ENCODE peak calls at places on chromosomes 13 and 19, in four cellular contexts. R is HepG2, V is GM12878, B is K562. E is an unnamed sample.

GRCh38 chr13:32829269-32829668 is 187.0 kb upstream of the KL start:
- DNase-seq in R (no peak), V (no peak), B (no peak), E (no peak)

GRCh38 chr13:39942901-39943273 is 287.4 kb downstream of the COG6 start:
- DNase-seq in R (peak), V (peak), B (peak), E (peak)

GRCh38 chr13:24264976-24265375 is 44.4 kb upstream of the C1QTNF9 start:
- DNase-seq in R (no peak), V (no peak), B (no peak), E (no peak)

GRCh38 chr13:77565635-77566034 is 30.1 kb downstream of the SCEL start:
- DNase-seq in R (peak), V (no peak), B (no peak), E (peak)

GRCh38 chr19:46904114-46905060 is 43.6 kb downstream of the ARHGAP35 start:
- DNase-seq in R (no peak), V (no peak), B (no peak), E (no peak)

GRCh38 chr13:35814573-35814972 is 316.6 kb downstream of the DCLK1 start:
- DNase-seq in R (no peak), V (no peak), B (no peak), E (no peak)

GRCh38 chr13:105848494-105848893 is 687.0 kb downstream of the EFNB2 start:
- DNase-seq in R (no peak), V (no peak), B (no peak), E (no peak)

GRCh38 chr13:25380082-25380481 is 8.3 kb downstream of the ATP8A2 start:
- DNase-seq in R (no peak), V (no peak), B (peak), E (no peak)

GRCh38 chr19:18119243-18120105 is 21.9 kb downstream of the MAST3 start:
- DNase-seq in R (no peak), V (no peak), B (no peak), E (no peak)

GRCh38 chr19:33437351-33438015 is 64.0 kb downstream of the CEBPG start:
- DNase-seq in R (no peak), V (no peak), B (no peak), E (no peak)

GRCh38 chr13:61414686-61415664 is 674 bp downstream of the PCDH20 start:
- DNase-seq in R (peak), V (no peak), B (no peak), E (peak)

DNA sequence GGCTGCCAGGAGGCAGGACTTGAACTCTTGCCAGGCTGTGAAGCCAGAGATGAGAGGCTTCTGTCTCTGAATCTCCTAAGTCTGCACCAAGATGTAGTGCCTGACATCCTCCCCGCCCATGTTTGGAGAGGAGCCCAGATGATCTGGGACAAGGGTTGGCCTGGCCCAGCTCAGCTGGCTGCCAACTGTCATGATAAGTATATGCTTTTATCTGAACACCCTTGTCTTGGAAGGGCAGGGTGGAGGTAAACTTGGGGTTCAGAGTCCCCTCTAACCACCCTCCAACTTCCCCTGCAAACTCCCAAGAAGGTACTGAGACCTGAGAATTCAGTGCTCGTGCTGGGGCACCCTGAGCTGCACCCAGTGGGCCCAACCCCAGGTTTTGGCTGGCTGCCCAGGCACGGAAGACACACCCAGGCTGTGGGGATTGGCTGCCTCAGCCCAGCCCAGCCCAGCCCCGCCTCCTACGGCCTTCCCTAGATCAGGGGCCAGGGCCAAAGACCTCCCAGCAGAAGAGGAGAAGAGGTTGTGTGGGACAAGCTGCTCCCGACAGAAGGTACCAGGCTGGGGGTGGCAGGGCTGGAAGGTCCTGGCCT is at the start of gene CYP4F12:
- DNase-seq in R (peak), V (no peak), B (peak), E (peak)
- TF ChIP-seq TARDBP in R (no peak), V (no peak), B (no peak), E (no peak)

GRCh38 chr13:83151308-83151660 is 731.0 kb downstream of the SLITRK1 start:
- DNase-seq in R (no peak), V (no peak), B (no peak), E (no peak)
- TF ChIP-seq TARDBP in R (no peak), V (no peak), B (no peak), E (no peak)

GRCh38 chr19:2554856-2555255 is 78.9 kb downstream of the GADD45B start:
- DNase-seq in R (peak), V (no peak), B (no peak), E (no peak)

GRCh38 chr19:2556221-2557092 is 80.5 kb downstream of the GADD45B start:
- DNase-seq in R (no peak), V (no peak), B (no peak), E (no peak)

GRCh38 chr19:2553510-2553909 is 77.6 kb downstream of the GADD45B start:
- DNase-seq in R (no peak), V (no peak), B (no peak), E (no peak)

GRCh38 chr19:2557093-2557440 is 81.1 kb downstream of the GADD45B start:
- DNase-seq in R (no peak), V (no peak), B (no peak), E (no peak)

GRCh38 chr19:2555422-2556220 is 79.7 kb downstream of the GADD45B start:
- DNase-seq in R (peak), V (no peak), B (no peak), E (no peak)
- TF ChIP-seq TARDBP in R (no peak), V (no peak), B (no peak), E (no peak)

DNA sequence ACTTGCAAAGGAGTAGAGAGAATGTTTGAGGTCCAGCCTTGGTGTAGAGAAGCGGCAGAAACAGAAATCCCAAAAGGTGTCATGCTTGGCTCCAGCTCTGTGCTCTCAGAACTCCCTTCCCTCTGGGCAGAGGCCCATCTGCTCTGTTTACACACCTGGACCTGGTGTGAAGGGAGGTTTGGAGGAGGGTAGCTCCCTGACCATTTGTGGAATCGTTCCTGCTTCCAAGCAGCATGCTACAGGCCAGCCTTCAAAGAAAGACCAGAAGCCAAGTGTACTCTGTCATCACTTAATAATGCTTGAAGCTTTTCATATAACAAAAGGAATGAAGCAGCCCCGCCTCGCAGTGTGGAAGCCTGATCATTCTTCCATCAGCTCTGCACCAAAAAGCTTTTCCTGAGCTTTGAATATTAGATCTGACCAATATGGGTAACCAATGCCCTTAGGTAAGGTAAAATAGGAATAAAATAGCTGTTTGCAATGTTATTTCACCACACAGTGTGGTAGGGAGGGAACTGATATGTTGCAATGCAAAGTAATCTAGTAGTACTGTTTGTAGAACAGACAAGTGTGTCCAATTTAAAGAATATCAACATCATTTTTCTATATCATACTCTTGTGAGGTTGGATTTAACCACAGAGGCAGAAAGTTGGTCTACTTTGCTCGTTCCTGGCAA is 63.3 kb downstream of the ZIC5 start:
- DNase-seq in R (no peak), V (no peak), B (no peak), E (no peak)
- TF ChIP-seq TARDBP in R (no peak), V (no peak), B (no peak), E (no peak)

GRCh38 chr19:48872182-48872883 is at the start of gene PPP1R15A:
- DNase-seq in R (peak), V (peak), B (peak), E (peak)

GRCh38 chr19:48873476-48874308 is 1.5 kb downstream of the PPP1R15A start:
- DNase-seq in R (no peak), V (no peak), B (peak), E (no peak)

GRCh38 chr19:48877900-48878218 is 5.6 kb downstream of the PPP1R15A start:
- DNase-seq in R (no peak), V (no peak), B (peak), E (no peak)

GRCh38 chr19:48872884-48873475 is 759 bp downstream of the PPP1R15A start:
- DNase-seq in R (peak), V (peak), B (peak), E (peak)

GRCh38 chr19:48874309-48875135 is 2.3 kb downstream of the PPP1R15A start:
- DNase-seq in R (no peak), V (no peak), B (peak), E (no peak)
- TF ChIP-seq TARDBP in R (no peak), V (no peak), B (no peak), E (no peak)

DNA sequence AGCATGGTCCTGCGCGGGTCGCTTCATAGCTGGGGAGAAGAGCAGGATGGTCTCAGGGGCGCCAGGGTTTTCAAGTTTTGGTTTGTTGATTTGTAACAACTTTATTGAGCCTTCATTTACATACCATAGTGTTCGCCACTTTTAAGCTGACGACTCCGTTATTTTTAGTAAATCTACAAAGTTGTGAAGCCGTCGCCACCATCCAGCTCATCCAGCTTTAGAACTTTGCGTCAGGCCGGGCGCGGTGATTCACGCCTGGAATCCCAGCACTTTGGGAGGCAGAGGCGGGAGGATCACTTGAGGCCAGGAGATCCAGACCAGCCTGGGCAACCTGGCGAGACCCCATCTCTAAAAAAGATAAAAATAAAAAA is 404 bp downstream of the C19orf44 start:
- DNase-seq in R (no peak), V (no peak), B (no peak), E (no peak)
- TF ChIP-seq TARDBP in R (no peak), V (no peak), B (no peak), E (no peak)

GRCh38 chr13:100707818-100708740 is 33.5 kb upstream of the TMTC4 start:
- DNase-seq in R (no peak), V (no peak), B (no peak), E (no peak)
- TF ChIP-seq TARDBP in R (no peak), V (no peak), B (no peak), E (no peak)

GRCh38 chr19:1088419-1089066 is 6.6 kb downstream of the POLR2E start:
- DNase-seq in R (no peak), V (no peak), B (no peak), E (no peak)

GRCh38 chr19:1086618-1087017 is 8.6 kb downstream of the POLR2E start:
- DNase-seq in R (no peak), V (no peak), B (no peak), E (no peak)

GRCh38 chr19:1089126-1089771 is 5.9 kb downstream of the POLR2E start:
- DNase-seq in R (no peak), V (no peak), B (no peak), E (no peak)

GRCh38 chr19:1089891-1090290 is 5.3 kb downstream of the POLR2E start:
- DNase-seq in R (no peak), V (no peak), B (no peak), E (no peak)

GRCh38 chr19:1087813-1088418 is 7.3 kb downstream of the POLR2E start:
- DNase-seq in R (no peak), V (no peak), B (no peak), E (no peak)
- TF ChIP-seq TARDBP in R (no peak), V (no peak), B (no peak), E (no peak)

GRCh38 chr19:38664503-38665211 is 17.2 kb downstream of the ACTN4 start:
- DNase-seq in R (no peak), V (no peak), B (peak), E (no peak)
- TF ChIP-seq TARDBP in R (no peak), V (no peak), B (no peak), E (no peak)

GRCh38 chr19:43564800-43565199 is 10.5 kb downstream of the XRCC1 start:
- DNase-seq in R (no peak), V (no peak), B (no peak), E (no peak)

GRCh38 chr19:43562211-43562697 is 13.1 kb downstream of the XRCC1 start:
- DNase-seq in R (no peak), V (no peak), B (no peak), E (no peak)

GRCh38 chr19:43561144-43561970 is 14.0 kb downstream of the XRCC1 start:
- DNase-seq in R (no peak), V (no peak), B (no peak), E (no peak)

GRCh38 chr19:43563816-43564215 is 11.5 kb downstream of the XRCC1 start:
- DNase-seq in R (no peak), V (no peak), B (no peak), E (no peak)

DNA sequence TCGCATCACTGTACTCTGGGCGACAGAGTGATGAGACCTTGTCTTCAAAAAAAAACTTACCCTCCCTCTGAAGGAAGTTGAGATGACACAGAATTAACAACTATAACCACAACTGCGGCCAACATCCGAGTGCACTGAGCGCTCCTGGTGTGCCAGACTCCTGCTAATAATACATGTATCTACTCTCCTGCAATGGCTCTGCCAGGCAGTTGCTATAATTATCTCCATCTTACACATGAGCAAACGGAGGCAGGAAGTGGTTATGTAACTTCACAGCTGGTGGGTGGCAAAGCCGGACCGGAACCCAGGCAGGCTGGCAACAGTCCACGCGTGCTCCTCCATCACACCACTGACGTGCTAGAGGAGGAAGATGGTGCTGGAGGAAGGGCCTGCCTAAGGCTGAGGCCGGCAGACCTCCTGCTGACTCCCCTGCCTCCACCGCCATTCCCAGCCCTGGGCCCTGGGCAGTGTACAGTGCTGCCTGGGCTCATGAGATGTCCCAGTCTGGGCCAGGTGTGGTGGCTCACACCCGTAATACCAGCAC is 12.6 kb downstream of the XRCC1 start:
- DNase-seq in R (no peak), V (peak), B (no peak), E (no peak)
- TF ChIP-seq TARDBP in R (no peak), V (no peak), B (no peak), E (no peak)